ENCODE peak calls at places on chromosomes 6 and 20, in five cellular contexts. B, Z, U, W and O are unnamed samples.

GRCh38 chr6:74087898-74088297 is 391.9 kb downstream of the CD109 start:
- DNase-seq in W (no peak), B (peak), Z (no peak), U (no peak), O (no peak)

GRCh38 chr20:41357424-41358163 is 9.0 kb downstream of the EMILIN3 start:
- DNase-seq in B (no peak), U (no peak), W (no peak), Z (no peak), O (no peak)

GRCh38 chr6:132161283-132161682 is 210.1 kb upstream of the CCN2 start:
- DNase-seq in B (peak), U (no peak), W (no peak), Z (peak), O (peak)

GRCh38 chr6:157787080-157787479 is 36.0 kb upstream of the SNX9 start:
- DNase-seq in Z (peak), B (peak), U (no peak), W (no peak), O (peak)

GRCh38 chr20:47642624-47643023 is 140.9 kb downstream of the NCOA3 start:
- DNase-seq in U (no peak), W (no peak), Z (peak), B (no peak), O (no peak)

GRCh38 chr6:40794581-40794980 is 207.4 kb upstream of the LRFN2 start:
- DNase-seq in W (no peak), B (no peak), Z (no peak), U (no peak), O (no peak)

GRCh38 chr20:44746367-44747165 is 901 bp downstream of the KCNK15 start:
- DNase-seq in B (no peak), U (peak), W (no peak), Z (no peak), O (no peak)

GRCh38 chr6:39416026-39416425 is 93.5 kb upstream of the KCNK16 start:
- DNase-seq in U (no peak), Z (no peak), B (no peak), W (no peak), O (no peak)

GRCh38 chr20:9344080-9344920 is 170.1 kb upstream of the LAMP5 start:
- DNase-seq in W (no peak), U (no peak), B (peak), Z (no peak), O (no peak)
- TF ChIP-seq MAFK in W (no peak), U (no peak), B (no peak), Z (no peak), O (no peak)

DNA sequence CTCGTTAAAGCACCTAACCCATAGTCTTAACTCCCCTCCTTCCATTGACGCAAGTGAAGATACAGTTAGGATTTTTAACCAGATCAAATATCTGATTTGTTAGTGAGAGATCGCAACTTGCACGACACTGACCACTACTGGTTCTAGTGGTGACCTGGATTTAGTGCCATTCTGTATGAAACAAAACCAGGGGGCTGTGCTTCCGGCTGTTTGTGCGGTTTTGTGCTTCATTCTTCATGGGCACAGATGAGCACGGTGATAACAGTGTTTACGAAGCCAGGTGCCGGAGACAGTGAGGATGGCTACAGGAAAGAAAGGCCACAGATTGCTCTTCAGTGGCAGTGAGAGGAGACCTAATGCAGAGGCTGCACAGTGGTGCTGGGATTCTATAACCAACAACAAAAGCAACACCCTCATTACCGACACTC is 75.5 kb downstream of the NOL4L start:
- DNase-seq in Z (peak), W (no peak), B (peak), U (no peak), O (peak)
- TF ChIP-seq MAFK in Z (no peak), W (no peak), B (no peak), U (no peak), O (no peak)

GRCh38 chr20:40223818-40224217 is 465.2 kb downstream of the MAFB start:
- DNase-seq in U (no peak), Z (no peak), B (no peak), W (no peak), O (no peak)

GRCh38 chr20:40218971-40219370 is 470.1 kb downstream of the MAFB start:
- DNase-seq in U (no peak), B (no peak), Z (no peak), W (no peak), O (no peak)

GRCh38 chr20:40218296-40218955 is 470.6 kb downstream of the MAFB start:
- DNase-seq in B (no peak), Z (no peak), W (no peak), U (no peak), O (no peak)
- TF ChIP-seq MAFK in B (no peak), Z (no peak), W (no peak), U (no peak), O (no peak)

DNA sequence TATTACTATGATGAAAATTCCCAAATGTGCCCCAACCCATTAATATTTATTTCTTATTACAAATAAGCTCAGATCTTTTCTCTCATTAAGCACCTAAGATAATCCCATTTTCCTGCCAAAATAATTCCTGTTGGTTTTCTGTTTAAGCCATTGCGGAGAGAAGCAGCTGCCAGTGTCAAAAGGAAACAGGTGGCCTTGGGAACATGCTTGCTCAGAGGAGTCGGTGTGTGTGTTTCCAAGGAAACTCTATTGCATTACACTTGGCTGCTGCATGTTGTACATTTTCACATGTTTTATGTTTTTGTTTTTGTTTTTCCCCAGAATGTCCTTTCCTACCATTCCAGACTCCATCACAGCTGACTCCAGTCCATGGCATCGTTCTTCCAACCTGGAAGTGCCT is 56.4 kb downstream of the CD24 start:
- DNase-seq in Z (no peak), B (no peak), W (no peak), U (no peak), O (no peak)
- TF ChIP-seq MAFK in Z (no peak), B (no peak), W (no peak), U (no peak), O (no peak)

DNA sequence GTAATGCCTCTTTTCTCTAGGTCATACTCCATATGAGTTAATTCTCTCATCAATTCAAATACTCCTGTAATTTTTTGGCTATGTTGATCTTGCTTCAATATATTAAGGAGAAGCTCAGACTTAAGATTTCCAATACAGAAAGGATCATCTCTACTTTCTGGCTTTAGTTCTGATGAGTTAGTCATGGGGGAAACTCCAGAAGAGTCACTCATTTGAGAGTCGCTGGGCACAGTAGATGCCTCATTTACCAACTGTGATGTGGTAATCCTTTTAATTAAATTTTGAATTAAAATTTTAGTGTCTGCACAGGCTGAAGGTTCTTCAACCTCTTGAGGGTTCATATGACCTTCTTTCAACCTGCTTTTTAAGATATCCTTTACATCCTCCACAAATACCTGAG is 38.5 kb downstream of the DST start:
- DNase-seq in Z (no peak), W (no peak), U (no peak), B (peak), O (no peak)
- TF ChIP-seq MAFK in Z (no peak), W (no peak), U (no peak), B (no peak), O (no peak)

DNA sequence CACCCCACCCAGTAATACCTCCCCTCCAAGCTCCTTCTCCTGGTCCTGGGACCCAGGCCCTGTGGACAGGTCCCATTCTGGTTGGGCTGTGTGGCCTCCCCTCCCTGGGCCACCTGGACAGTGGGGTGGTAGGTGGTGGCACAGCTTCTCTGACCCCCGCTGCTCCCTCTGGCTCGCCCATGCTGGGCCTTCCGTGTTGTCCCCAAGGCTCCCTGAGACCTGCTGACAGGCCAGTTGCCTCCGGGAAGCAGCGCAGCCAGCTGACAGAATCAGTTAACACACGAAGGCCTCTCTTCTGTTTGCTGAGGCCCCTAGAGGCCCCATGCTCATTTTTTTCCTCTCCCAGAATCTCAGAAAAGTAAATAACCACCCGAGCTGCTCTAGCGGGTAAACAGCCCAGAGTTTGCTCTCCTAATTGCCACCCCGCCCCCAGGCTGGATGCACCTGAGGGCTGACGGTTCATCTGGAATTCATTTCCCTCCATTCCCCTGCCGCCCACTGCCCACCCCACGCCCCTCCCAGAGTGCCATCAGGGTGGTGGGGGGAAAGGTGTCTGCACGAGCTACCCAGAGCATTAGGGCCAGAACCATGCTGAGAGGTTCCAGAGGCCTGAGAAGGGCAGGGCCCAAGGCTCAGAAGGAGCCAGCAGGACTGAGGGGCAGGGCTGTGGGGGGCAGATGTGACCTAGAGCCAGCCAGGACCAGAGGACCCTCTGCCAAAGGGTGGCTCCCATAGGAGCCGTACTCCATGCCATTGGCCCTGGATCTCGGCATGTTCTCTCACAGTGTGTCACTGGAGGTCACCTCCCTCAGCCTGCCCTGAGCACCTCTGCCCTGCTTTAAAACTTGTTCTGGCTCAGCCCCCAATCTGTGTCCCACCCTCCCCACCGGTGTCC is 157.5 kb downstream of the GRM4 start:
- DNase-seq in B (no peak), U (no peak), W (no peak), Z (no peak), O (peak)
- TF ChIP-seq MAFK in B (no peak), U (no peak), W (no peak), Z (no peak), O (no peak)

GRCh38 chr6:10627800-10628199 is 66.6 kb downstream of the C6orf52 start:
- DNase-seq in B (no peak), U (no peak), W (no peak), Z (no peak), O (no peak)

GRCh38 chr6:10630178-10630577 is 64.2 kb downstream of the C6orf52 start:
- DNase-seq in Z (no peak), U (no peak), W (no peak), B (no peak), O (no peak)

DNA sequence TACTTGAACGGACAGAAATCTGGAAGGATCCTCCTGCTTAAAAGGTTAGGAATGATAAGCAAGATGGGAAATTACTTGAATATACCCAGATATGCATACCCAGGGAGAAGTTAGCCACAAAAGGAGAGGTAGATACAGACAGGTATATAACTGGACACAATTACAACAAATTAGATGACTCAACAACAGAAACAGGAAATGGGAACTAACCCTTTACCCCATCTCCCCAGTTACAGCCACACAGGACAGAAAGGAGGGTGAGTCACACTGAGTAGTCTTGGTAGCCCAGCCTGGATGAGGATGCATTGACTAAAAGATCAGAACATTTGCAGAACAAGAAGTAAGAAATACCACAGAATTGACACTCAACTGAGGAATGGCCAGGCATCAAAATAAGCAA is 61.2 kb downstream of the C6orf52 start:
- DNase-seq in U (no peak), Z (peak), B (peak), W (no peak), O (peak)
- TF ChIP-seq MAFK in U (peak), Z (no peak), B (no peak), W (no peak), O (no peak)

GRCh38 chr6:38113810-38114577 is 294.5 kb downstream of the ZFAND3 start:
- DNase-seq in Z (no peak), B (peak), W (no peak), U (no peak), O (no peak)
- TF ChIP-seq MAFK in Z (no peak), B (no peak), W (no peak), U (no peak), O (no peak)

GRCh38 chr20:22686097-22686496 is 101.7 kb upstream of the FOXA2 start:
- DNase-seq in Z (peak), U (peak), W (peak), B (peak), O (peak)
- TF ChIP-seq MAFK in Z (no peak), U (no peak), W (no peak), B (no peak), O (no peak)

DNA sequence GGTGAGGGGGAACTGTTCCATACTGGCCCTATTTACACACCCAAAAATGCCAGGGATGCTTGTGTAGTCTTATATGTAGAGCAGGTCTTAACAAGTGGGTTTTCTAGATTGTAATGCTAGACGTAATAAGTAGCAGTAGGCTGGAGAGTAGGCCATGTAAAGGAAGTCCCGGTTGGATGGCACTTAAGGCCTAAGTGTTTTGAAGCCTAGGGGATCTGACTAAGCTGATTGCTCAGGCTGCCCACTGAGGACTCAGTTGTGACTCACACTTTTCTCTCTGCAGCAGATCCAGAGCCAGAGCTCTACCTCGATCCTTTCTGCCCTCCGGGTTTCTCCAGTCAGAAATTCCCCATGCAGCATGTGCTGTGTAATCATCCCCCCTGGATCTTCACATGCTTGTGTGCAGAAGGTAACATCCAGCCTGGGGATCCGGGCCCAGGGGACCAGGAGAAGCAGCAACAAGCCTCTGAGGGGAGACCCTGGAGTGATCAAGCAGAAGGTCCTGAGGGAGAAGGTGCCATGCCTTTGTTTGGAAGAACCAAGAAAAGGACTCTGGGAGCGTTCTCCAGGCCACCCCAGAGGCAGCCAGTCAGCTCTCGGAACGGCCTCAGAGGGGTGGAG is 26.6 kb downstream of the ZNF133 start:
- DNase-seq in W (no peak), U (no peak), B (peak), Z (peak), O (no peak)
- TF ChIP-seq MAFK in W (no peak), U (no peak), B (no peak), Z (no peak), O (no peak)